ENCODE peak calls at places on chromosomes 2 and 18, in eight cellular contexts. One of them, this sample, is unnamed.

GRCh38 chr2:127535422-127535901 is at the start of gene MYO7B:
- DNase-seq in GM10248: no peak
- DNase-seq in bronchial epithelial cell: no peak
- DNase-seq in MCF 10A: no peak
- DNase-seq in DND-41: no peak
- DNase-seq in lung: no peak
- DNase-seq in hepatocyte: peak; percentile 83
- DNase-seq in brain microvascular endothelial cell: no peak
- DNase-seq in this sample: no peak

GRCh38 chr2:96325038-96325883 is at the start of gene ITPRIPL1:
- DNase-seq in brain microvascular endothelial cell: no peak
- DNase-seq in MCF 10A: no peak
- DNase-seq in hepatocyte: peak; percentile 37
- DNase-seq in bronchial epithelial cell: no peak
- DNase-seq in lung: no peak
- DNase-seq in GM10248: peak; percentile 63
- DNase-seq in DND-41: peak; percentile 60
- DNase-seq in this sample: peak; percentile 73

GRCh38 chr2:180507028-180507427 is 473.4 kb upstream of the UBE2E3 start:
- DNase-seq in lung: no peak
- DNase-seq in DND-41: no peak
- DNase-seq in MCF 10A: peak; percentile 29
- DNase-seq in bronchial epithelial cell: peak; percentile 81
- DNase-seq in GM10248: no peak
- DNase-seq in brain microvascular endothelial cell: peak; percentile 17
- DNase-seq in hepatocyte: no peak
- DNase-seq in this sample: no peak

GRCh38 chr2:17646096-17646554 is 105.6 kb downstream of the VSNL1 start:
- DNase-seq in hepatocyte: peak; percentile 82
- DNase-seq in MCF 10A: peak; percentile 84
- DNase-seq in bronchial epithelial cell: peak; percentile 94
- DNase-seq in GM10248: peak; percentile 66
- DNase-seq in lung: peak; percentile 63
- DNase-seq in brain microvascular endothelial cell: peak; percentile 87
- DNase-seq in DND-41: peak; percentile 49
- DNase-seq in this sample: peak; percentile 65

GRCh38 chr18:76805221-76805620 is 17.1 kb upstream of the ZNF236 start:
- DNase-seq in MCF 10A: peak; percentile 50
- DNase-seq in DND-41: no peak
- DNase-seq in hepatocyte: no peak
- DNase-seq in brain microvascular endothelial cell: peak; percentile 39
- DNase-seq in bronchial epithelial cell: peak; percentile 73
- DNase-seq in lung: no peak
- DNase-seq in GM10248: no peak
- DNase-seq in this sample: no peak

GRCh38 chr2:15311201-15311882 is 249.8 kb downstream of the NBAS start:
- DNase-seq in lung: no peak
- DNase-seq in brain microvascular endothelial cell: no peak
- DNase-seq in MCF 10A: no peak
- DNase-seq in DND-41: peak; percentile 14
- DNase-seq in hepatocyte: no peak
- DNase-seq in GM10248: peak; percentile 26
- DNase-seq in bronchial epithelial cell: no peak
- DNase-seq in this sample: peak; percentile 24

GRCh38 chr18:58819051-58819450 is 45.6 kb upstream of the ZNF532 start:
- DNase-seq in bronchial epithelial cell: no peak
- DNase-seq in brain microvascular endothelial cell: no peak
- DNase-seq in hepatocyte: no peak
- DNase-seq in GM10248: peak; percentile 46
- DNase-seq in DND-41: peak; percentile 55
- DNase-seq in lung: no peak
- DNase-seq in MCF 10A: no peak
- DNase-seq in this sample: peak; percentile 55

GRCh38 chr18:59899298-59900221 is at the start of gene PMAIP1:
- DNase-seq in bronchial epithelial cell: peak; percentile 85
- DNase-seq in MCF 10A: peak; percentile 96
- DNase-seq in brain microvascular endothelial cell: peak; percentile 94
- DNase-seq in GM10248: peak; percentile 93
- DNase-seq in lung: peak; percentile 89
- DNase-seq in hepatocyte: peak; percentile 91
- DNase-seq in DND-41: peak; percentile 90
- DNase-seq in this sample: peak; percentile 95

GRCh38 chr2:209763106-209763505 is 8.5 kb upstream of the UNC80 start:
- DNase-seq in brain microvascular endothelial cell: no peak
- DNase-seq in bronchial epithelial cell: no peak
- DNase-seq in lung: no peak
- DNase-seq in hepatocyte: no peak
- DNase-seq in GM10248: no peak
- DNase-seq in MCF 10A: no peak
- DNase-seq in DND-41: no peak
- DNase-seq in this sample: no peak

GRCh38 chr18:48914581-48915251 is 36.0 kb downstream of the SMAD7 start:
- DNase-seq in DND-41: no peak
- DNase-seq in hepatocyte: peak; percentile 42
- DNase-seq in MCF 10A: no peak
- DNase-seq in brain microvascular endothelial cell: no peak
- DNase-seq in GM10248: no peak
- DNase-seq in bronchial epithelial cell: no peak
- DNase-seq in lung: no peak
- DNase-seq in this sample: no peak

GRCh38 chr2:217807753-217808152 is 195.0 kb downstream of the TNS1 start:
- DNase-seq in hepatocyte: no peak
- DNase-seq in GM10248: no peak
- DNase-seq in lung: no peak
- DNase-seq in brain microvascular endothelial cell: no peak
- DNase-seq in bronchial epithelial cell: no peak
- DNase-seq in MCF 10A: no peak
- DNase-seq in DND-41: no peak
- DNase-seq in this sample: no peak

GRCh38 chr2:112623913-112624777 is 21.6 kb upstream of the SLC20A1 start:
- DNase-seq in DND-41: peak; percentile 20
- DNase-seq in brain microvascular endothelial cell: peak; percentile 80
- DNase-seq in GM10248: peak; percentile 62
- DNase-seq in lung: peak; percentile 48
- DNase-seq in bronchial epithelial cell: peak; percentile 98
- DNase-seq in hepatocyte: peak; percentile 63
- DNase-seq in MCF 10A: peak; percentile 97
- DNase-seq in this sample: peak; percentile 40

GRCh38 chr2:191410646-191411436 is 165.6 kb downstream of the MYO1B start:
- DNase-seq in hepatocyte: no peak
- DNase-seq in bronchial epithelial cell: no peak
- DNase-seq in brain microvascular endothelial cell: no peak
- DNase-seq in MCF 10A: no peak
- DNase-seq in GM10248: no peak
- DNase-seq in lung: no peak
- DNase-seq in DND-41: no peak
- DNase-seq in this sample: no peak
- TF ChIP-seq CTCF in hepatocyte: no peak
- TF ChIP-seq CTCF in bronchial epithelial cell: no peak
- TF ChIP-seq CTCF in brain microvascular endothelial cell: no peak
- TF ChIP-seq CTCF in MCF 10A: no peak
- TF ChIP-seq CTCF in GM10248: no peak
- TF ChIP-seq CTCF in lung: no peak
- TF ChIP-seq CTCF in DND-41: no peak
- TF ChIP-seq CTCF in this sample: no peak

GRCh38 chr18:35721431-35722081 is 140.0 kb downstream of the GALNT1 start:
- DNase-seq in hepatocyte: no peak
- DNase-seq in MCF 10A: no peak
- DNase-seq in bronchial epithelial cell: no peak
- DNase-seq in GM10248: no peak
- DNase-seq in brain microvascular endothelial cell: no peak
- DNase-seq in lung: no peak
- DNase-seq in DND-41: no peak
- DNase-seq in this sample: no peak
- TF ChIP-seq CTCF in hepatocyte: no peak
- TF ChIP-seq CTCF in MCF 10A: no peak
- TF ChIP-seq CTCF in bronchial epithelial cell: no peak
- TF ChIP-seq CTCF in GM10248: no peak
- TF ChIP-seq CTCF in brain microvascular endothelial cell: no peak
- TF ChIP-seq CTCF in lung: no peak
- TF ChIP-seq CTCF in DND-41: no peak
- TF ChIP-seq CTCF in this sample: no peak

GRCh38 chr2:23002234-23002633 is 382.7 kb upstream of the KLHL29 start:
- DNase-seq in bronchial epithelial cell: no peak
- DNase-seq in GM10248: no peak
- DNase-seq in MCF 10A: no peak
- DNase-seq in hepatocyte: peak; percentile 27
- DNase-seq in lung: no peak
- DNase-seq in brain microvascular endothelial cell: no peak
- DNase-seq in DND-41: no peak
- DNase-seq in this sample: no peak
- TF ChIP-seq CTCF in bronchial epithelial cell: no peak
- TF ChIP-seq CTCF in GM10248: no peak
- TF ChIP-seq CTCF in MCF 10A: no peak
- TF ChIP-seq CTCF in hepatocyte: peak; percentile 14
- TF ChIP-seq CTCF in lung: no peak
- TF ChIP-seq CTCF in brain microvascular endothelial cell: no peak
- TF ChIP-seq CTCF in DND-41: no peak
- TF ChIP-seq CTCF in this sample: no peak

GRCh38 chr2:142174176-142174575 is 43.4 kb upstream of the LRP1B start:
- DNase-seq in MCF 10A: no peak
- DNase-seq in lung: no peak
- DNase-seq in GM10248: no peak
- DNase-seq in brain microvascular endothelial cell: no peak
- DNase-seq in hepatocyte: no peak
- DNase-seq in DND-41: no peak
- DNase-seq in bronchial epithelial cell: peak; percentile 9
- DNase-seq in this sample: no peak
- TF ChIP-seq CTCF in MCF 10A: no peak
- TF ChIP-seq CTCF in lung: no peak
- TF ChIP-seq CTCF in GM10248: no peak
- TF ChIP-seq CTCF in brain microvascular endothelial cell: no peak
- TF ChIP-seq CTCF in hepatocyte: no peak
- TF ChIP-seq CTCF in DND-41: no peak
- TF ChIP-seq CTCF in bronchial epithelial cell: no peak
- TF ChIP-seq CTCF in this sample: no peak